ENCODE peak calls at places on chromosome 18, in ten cellular contexts. I is GM23338, Q is fibroblast of lung, H is neural progenitor cell, P is A549, Y is PC-3, L is endothelial cell of umbilical vein, C is mammary epithelial cell, A is GM12878, X is hepatocyte. W is an unnamed sample.

GRCh38 chr18:74963820-74964446 is 245.0 kb downstream of the PTGR3 start:
- DNase-seq in I (peak), Q (peak), H (peak), P (peak), Y (peak), L (peak), C (peak), A (no peak), X (peak), W (peak)

GRCh38 chr18:26746284-26747130 is 119.0 kb downstream of the AQP4 start:
- DNase-seq in I (no peak), Q (peak), H (no peak), P (peak), Y (peak), L (no peak), C (no peak), A (no peak), X (no peak), W (no peak)

GRCh38 chr18:51151568-51152511 is 45.6 kb downstream of the MEX3C start:
- DNase-seq in I (peak), Q (no peak), H (no peak), P (no peak), Y (no peak), L (no peak), C (no peak), A (no peak), X (no peak), W (peak)

GRCh38 chr18:6205706-6206105 is 209.0 kb downstream of the L3MBTL4 start:
- DNase-seq in I (no peak), Q (peak), H (no peak), P (no peak), Y (no peak), L (no peak), C (no peak), A (no peak), X (no peak), W (no peak)

GRCh38 chr18:38402509-38402908 is 836.9 kb upstream of the CELF4 start:
- DNase-seq in I (peak), Q (no peak), H (peak), P (no peak), Y (no peak), L (no peak), C (no peak), A (no peak), X (no peak), W (no peak)

GRCh38 chr18:23149570-23149969 is 14.3 kb downstream of the CABLES1 start:
- DNase-seq in I (no peak), Q (no peak), H (no peak), P (no peak), Y (no peak), L (no peak), C (no peak), A (no peak), X (no peak), W (no peak)

GRCh38 chr18:23504720-23505119 is 1.4 kb downstream of the RMC1 start:
- DNase-seq in I (no peak), Q (no peak), H (no peak), P (no peak), Y (no peak), L (no peak), C (no peak), A (peak), X (peak), W (peak)

GRCh38 chr18:28684746-28685145 is 507.8 kb upstream of the CDH2 start:
- DNase-seq in I (no peak), Q (no peak), H (no peak), P (no peak), Y (no peak), L (no peak), C (peak), A (no peak), X (no peak), W (no peak)

GRCh38 chr18:62967089-62967488 is 251.7 kb downstream of the PHLPP1 start:
- DNase-seq in I (no peak), Q (no peak), H (no peak), P (no peak), Y (no peak), L (no peak), C (no peak), A (no peak), X (no peak), W (no peak)

GRCh38 chr18:22391571-22392359 is 25.9 kb downstream of the CTAGE1 start:
- DNase-seq in I (no peak), Q (peak), H (no peak), P (peak), Y (peak), L (peak), C (peak), A (no peak), X (peak), W (no peak)

GRCh38 chr18:2406544-2406943 is 164.8 kb downstream of the METTL4 start:
- DNase-seq in I (no peak), Q (peak), H (no peak), P (no peak), Y (peak), L (no peak), C (no peak), A (no peak), X (peak), W (no peak)

GRCh38 chr18:76130845-76131244 is 364.2 kb downstream of the ZNF516 start:
- DNase-seq in I (no peak), Q (no peak), H (no peak), P (no peak), Y (no peak), L (no peak), C (peak), A (no peak), X (no peak), W (no peak)

GRCh38 chr18:41113885-41114482 is 841.0 kb upstream of the PIK3C3 start:
- DNase-seq in I (no peak), Q (peak), H (no peak), P (no peak), Y (peak), L (no peak), C (peak), A (no peak), X (no peak), W (no peak)

GRCh38 chr18:44178476-44178875 is 502.2 kb upstream of the SETBP1 start:
- DNase-seq in I (no peak), Q (peak), H (no peak), P (no peak), Y (no peak), L (no peak), C (no peak), A (no peak), X (no peak), W (no peak)

GRCh38 chr18:74281639-74282358 is 10.0 kb downstream of the CYB5A start:
- DNase-seq in I (no peak), Q (peak), H (no peak), P (no peak), Y (no peak), L (no peak), C (no peak), A (no peak), X (no peak), W (no peak)

GRCh38 chr18:39596216-39596615 is 2030.6 kb upstream of the CELF4 start:
- DNase-seq in I (no peak), Q (peak), H (no peak), P (no peak), Y (no peak), L (no peak), C (no peak), A (no peak), X (no peak), W (no peak)

GRCh38 chr18:79596451-79597175 is 83.0 kb upstream of the CTDP1 start:
- DNase-seq in I (no peak), Q (no peak), H (no peak), P (no peak), Y (no peak), L (no peak), C (no peak), A (no peak), X (no peak), W (no peak)

GRCh38 chr18:31980863-31981262 is 37.8 kb upstream of the RNF125 start:
- DNase-seq in I (no peak), Q (no peak), H (no peak), P (no peak), Y (no peak), L (no peak), C (no peak), A (no peak), X (no peak), W (no peak)

GRCh38 chr18:59231157-59231556 is 11.2 kb downstream of the GRP start:
- DNase-seq in I (no peak), Q (no peak), H (no peak), P (no peak), Y (no peak), L (no peak), C (no peak), A (no peak), X (no peak), W (no peak)

GRCh38 chr18:43396266-43396665 is 119.0 kb upstream of the SYT4 start:
- DNase-seq in I (peak), Q (peak), H (peak), P (peak), Y (peak), L (peak), C (no peak), A (no peak), X (peak), W (peak)

GRCh38 chr18:6203791-6204190 is 210.9 kb downstream of the L3MBTL4 start:
- DNase-seq in I (no peak), Q (no peak), H (no peak), P (no peak), Y (no peak), L (no peak), C (no peak), A (no peak), X (no peak), W (no peak)

GRCh38 chr18:55136864-55137263 is 177.6 kb upstream of the CCDC68 start:
- DNase-seq in I (no peak), Q (no peak), H (no peak), P (no peak), Y (peak), L (peak), C (peak), A (no peak), X (no peak), W (no peak)

GRCh38 chr18:23487738-23488625 is 15.3 kb upstream of the RMC1 start:
- DNase-seq in I (peak), Q (peak), H (no peak), P (no peak), Y (peak), L (peak), C (no peak), A (peak), X (peak), W (peak)

GRCh38 chr18:52060612-52061259 is 279.3 kb upstream of the DCC start:
- DNase-seq in I (peak), Q (no peak), H (no peak), P (no peak), Y (no peak), L (no peak), C (no peak), A (no peak), X (no peak), W (no peak)

GRCh38 chr18:68447286-68447685 is 267.6 kb downstream of the TMX3 start:
- DNase-seq in I (no peak), Q (no peak), H (no peak), P (no peak), Y (peak), L (no peak), C (peak), A (no peak), X (no peak), W (no peak)

DNA sequence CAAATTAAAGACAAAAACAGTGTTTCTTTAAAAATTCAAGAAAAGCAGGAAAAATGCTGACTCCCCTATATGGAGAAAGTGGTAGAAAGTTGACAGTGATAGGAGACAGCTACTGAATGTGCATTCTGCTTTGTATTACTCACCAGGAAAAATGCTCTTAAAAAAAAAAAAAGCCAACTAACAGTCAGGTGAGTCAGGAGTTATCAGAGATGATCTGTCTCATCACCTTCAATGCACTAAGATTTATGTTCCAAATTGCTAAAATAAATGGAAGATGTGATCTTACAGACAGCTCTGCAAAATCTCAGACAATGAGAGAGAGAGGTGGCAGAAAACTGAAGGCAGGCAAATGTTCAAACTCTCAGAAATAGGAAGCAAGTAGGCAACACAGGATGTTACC is 47.6 kb upstream of the ZNF521 start:
- DNase-seq in I (no peak), Q (no peak), H (no peak), P (no peak), Y (peak), L (no peak), C (peak), A (no peak), X (peak), W (no peak)
- H3K4me2 ChIP-seq in I (no peak), Q (no peak), H (no peak), P (no peak), Y (no peak), L (no peak), C (no peak), A (no peak), X (no peak), W (no peak)

GRCh38 chr18:10682368-10682714 is 156.5 kb downstream of the NAPG start:
- DNase-seq in I (peak), Q (no peak), H (no peak), P (peak), Y (no peak), L (no peak), C (no peak), A (no peak), X (no peak), W (no peak)
- TF ChIP-seq CTCF in I (peak), Q (peak), H (peak), P (no peak), Y (peak), L (no peak), C (no peak), A (peak), X (no peak), W (peak)

GRCh38 chr18:47748093-47748796 is 182.2 kb downstream of the SMAD2 start:
- DNase-seq in I (no peak), Q (no peak), H (no peak), P (no peak), Y (no peak), L (no peak), C (no peak), A (no peak), X (no peak), W (no peak)
- H3K4me2 ChIP-seq in I (peak), Q (no peak), H (peak), P (peak), Y (no peak), L (no peak), C (no peak), A (no peak), X (peak), W (peak)

GRCh38 chr18:49059028-49059670 is 108.4 kb upstream of the SMAD7 start:
- DNase-seq in I (peak), Q (peak), H (peak), P (peak), Y (peak), L (no peak), C (no peak), A (no peak), X (no peak), W (no peak)
- TF ChIP-seq CTCF in I (peak), Q (peak), H (peak), P (peak), Y (peak), L (no peak), C (peak), A (peak), X (peak), W (no peak)

GRCh38 chr18:12750076-12750707 is 47.4 kb downstream of the PSMG2 start:
- DNase-seq in I (no peak), Q (no peak), H (no peak), P (no peak), Y (no peak), L (no peak), C (peak), A (peak), X (no peak), W (peak)

GRCh38 chr18:12749136-12749535 is 46.3 kb downstream of the PSMG2 start:
- DNase-seq in I (no peak), Q (no peak), H (no peak), P (no peak), Y (no peak), L (no peak), C (no peak), A (no peak), X (no peak), W (no peak)

GRCh38 chr18:12748671-12749070 is 45.8 kb downstream of the PSMG2 start:
- DNase-seq in I (no peak), Q (no peak), H (no peak), P (no peak), Y (no peak), L (no peak), C (no peak), A (no peak), X (no peak), W (no peak)

GRCh38 chr18:12745095-12745820 is 42.4 kb downstream of the PSMG2 start:
- DNase-seq in I (no peak), Q (no peak), H (no peak), P (no peak), Y (no peak), L (no peak), C (no peak), A (no peak), X (no peak), W (no peak)

DNA sequence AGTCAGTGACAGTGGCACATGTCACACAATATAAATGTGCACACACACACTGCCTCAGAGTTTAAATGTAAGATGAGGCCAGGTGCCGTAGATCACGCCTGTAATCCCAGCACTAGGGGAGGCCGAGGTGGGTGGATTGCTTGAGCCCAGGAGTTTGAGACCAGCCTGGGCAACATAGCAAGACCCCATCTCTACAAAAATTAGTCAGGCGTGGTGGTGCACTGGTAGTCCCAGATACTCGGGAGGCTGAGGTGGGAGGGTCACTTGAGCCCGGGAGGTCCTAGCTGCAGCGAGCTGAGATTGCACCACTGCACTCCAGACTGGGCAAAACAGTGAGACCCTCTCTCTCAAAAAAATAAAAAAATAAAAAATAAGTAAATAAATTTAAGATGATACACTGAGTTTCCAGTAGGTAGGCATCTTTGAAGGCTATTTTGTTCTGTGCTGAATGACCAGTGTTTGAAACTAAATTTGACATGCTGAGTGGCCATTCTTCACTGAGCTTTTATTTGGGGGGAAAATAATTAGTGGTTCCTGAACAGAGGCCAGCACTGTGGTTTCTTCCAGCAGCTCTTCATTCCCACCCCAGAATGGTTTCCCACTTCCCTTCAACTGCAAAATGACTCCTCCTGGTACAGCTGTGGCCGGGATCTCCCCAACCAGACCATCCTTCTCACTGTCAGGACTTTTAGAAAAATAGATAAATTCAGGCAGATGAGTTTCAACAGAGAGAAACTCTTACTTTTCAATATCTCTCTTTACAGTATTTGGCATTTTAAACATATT is 44.9 kb downstream of the PSMG2 start:
- DNase-seq in I (no peak), Q (no peak), H (no peak), P (no peak), Y (no peak), L (no peak), C (no peak), A (no peak), X (no peak), W (no peak)
- H3K4me2 ChIP-seq in I (no peak), Q (no peak), H (no peak), P (no peak), Y (no peak), L (no peak), C (no peak), A (no peak), X (no peak), W (no peak)

GRCh38 chr18:65941482-65941881 is 190.7 kb downstream of the CDH7 start:
- DNase-seq in I (no peak), Q (no peak), H (no peak), P (no peak), Y (no peak), L (no peak), C (no peak), A (no peak), X (no peak), W (no peak)

GRCh38 chr18:65937180-65937579 is 186.4 kb downstream of the CDH7 start:
- DNase-seq in I (no peak), Q (no peak), H (no peak), P (no peak), Y (no peak), L (no peak), C (no peak), A (no peak), X (no peak), W (no peak)

GRCh38 chr18:65934874-65935273 is 184.1 kb downstream of the CDH7 start:
- DNase-seq in I (no peak), Q (no peak), H (no peak), P (no peak), Y (no peak), L (no peak), C (no peak), A (no peak), X (no peak), W (no peak)

GRCh38 chr18:65938592-65939372 is 188.0 kb downstream of the CDH7 start:
- DNase-seq in I (peak), Q (peak), H (peak), P (peak), Y (peak), L (peak), C (no peak), A (peak), X (peak), W (peak)

GRCh38 chr18:65936678-65937077 is 185.9 kb downstream of the CDH7 start:
- DNase-seq in I (no peak), Q (no peak), H (no peak), P (no peak), Y (peak), L (no peak), C (no peak), A (no peak), X (no peak), W (no peak)
- TF ChIP-seq CTCF in I (no peak), Q (no peak), H (no peak), P (no peak), Y (peak), L (no peak), C (no peak), A (no peak), X (peak), W (no peak)

DNA sequence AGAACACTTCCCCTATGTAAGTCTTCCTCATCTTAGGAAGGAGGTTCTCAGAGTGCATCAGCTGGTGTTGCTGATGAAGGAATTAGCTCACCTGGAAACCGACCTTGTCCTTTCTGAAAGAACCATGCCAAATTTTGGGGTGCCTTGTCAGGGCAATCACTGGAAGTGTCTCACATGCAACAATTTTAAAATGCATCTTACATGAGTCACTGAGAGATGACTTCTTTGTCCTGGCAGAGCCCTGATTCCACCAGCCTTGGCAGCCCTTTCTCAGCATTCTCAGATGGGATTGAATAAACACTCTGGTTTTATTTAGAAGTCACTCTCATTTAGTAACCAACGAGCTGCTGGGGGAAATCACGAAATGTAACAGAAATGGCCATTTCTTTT is 3.8 kb upstream of the ATP8B1 start:
- DNase-seq in I (no peak), Q (peak), H (no peak), P (peak), Y (peak), L (peak), C (peak), A (no peak), X (no peak), W (no peak)
- H3K4me2 ChIP-seq in I (no peak), Q (peak), H (no peak), P (peak), Y (peak), L (peak), C (peak), A (no peak), X (no peak), W (no peak)

GRCh38 chr18:9137168-9138066 is 836 bp downstream of the ANKRD12 start:
- DNase-seq in I (peak), Q (peak), H (peak), P (peak), Y (peak), L (peak), C (peak), A (no peak), X (peak), W (peak)
- TF ChIP-seq CTCF in I (no peak), Q (no peak), H (no peak), P (no peak), Y (no peak), L (no peak), C (no peak), A (no peak), X (no peak), W (no peak)

W was measured in MM.1S.